ENCODE peak calls at places on chromosomes 11 and 22, in six cellular contexts. V, D, L, S, W and A are unnamed samples.
A peak's percentile ranks its signal among the peaks of the same experiment; 100 is the strongest.

GRCh38 chr11:5596611-5597201 is at the start of gene TRIM6:
- DNase-seq in D (peak; percentile 96), W (peak; percentile 70), V (no peak), L (peak; percentile 28), S (peak; percentile 75), A (peak; percentile 29)

GRCh38 chr22:50252081-50253045 is 1.3 kb upstream of the HDAC10 start:
- DNase-seq in L (peak; percentile 64), V (no peak), D (no peak), W (peak; percentile 71), S (peak; percentile 83), A (peak; percentile 49)

GRCh38 chr11:65298655-65299179 is 15.9 kb upstream of the CDC42EP2 start:
- DNase-seq in W (peak; percentile 81), D (no peak), L (no peak), V (peak; percentile 86), S (peak; percentile 48), A (no peak)

GRCh38 chr22:43530864-43531201 is 119.0 kb downstream of the MPPED1 start:
- DNase-seq in V (no peak), L (peak; percentile 43), S (no peak), W (no peak), D (no peak), A (peak; percentile 71)

GRCh38 chr11:94328587-94329080 is 24.3 kb downstream of the IZUMO1R start:
- DNase-seq in S (no peak), V (no peak), L (no peak), D (no peak), W (no peak), A (no peak)

GRCh38 chr22:48445113-48445827 is 1382.4 kb downstream of the BRD1 start:
- DNase-seq in V (no peak), S (peak; percentile 5), W (no peak), L (no peak), D (no peak), A (peak; percentile 1)

GRCh38 chr11:17256512-17256911 is 20.0 kb upstream of the NUCB2 start:
- DNase-seq in L (peak; percentile 93), W (peak; percentile 98), S (no peak), D (no peak), V (peak; percentile 84), A (peak; percentile 97)

GRCh38 chr11:110121204-110121603 is 28.0 kb downstream of the ZC3H12C start:
- DNase-seq in S (no peak), V (no peak), D (no peak), L (peak; percentile 52), W (peak; percentile 77), A (peak; percentile 49)

GRCh38 chr11:68471360-68472340 is 11.1 kb downstream of the PPP6R3 start:
- DNase-seq in D (no peak), V (no peak), S (no peak), L (peak; percentile 87), W (peak; percentile 95), A (peak; percentile 50)

GRCh38 chr11:16815047-16815767 is 76.8 kb downstream of the C11orf58 start:
- DNase-seq in S (peak; percentile 87), W (peak; percentile 59), L (no peak), D (peak; percentile 30), V (no peak), A (peak; percentile 22)

GRCh38 chr11:83641511-83641910 is 355.3 kb upstream of the CCDC90B start:
- DNase-seq in L (no peak), D (no peak), V (peak; percentile 28), S (no peak), W (peak; percentile 16), A (no peak)

GRCh38 chr11:114269498-114269897 is 26.7 kb upstream of the NNMT start:
- DNase-seq in L (no peak), S (no peak), W (no peak), D (no peak), V (no peak), A (no peak)

GRCh38 chr22:44944891-44945600 is 64.8 kb downstream of the PHF21B start:
- DNase-seq in D (no peak), L (no peak), V (no peak), S (no peak), W (no peak), A (no peak)

GRCh38 chr22:21728270-21728669 is 7.3 kb downstream of the YPEL1 start:
- DNase-seq in L (no peak), S (no peak), V (no peak), W (no peak), D (no peak), A (no peak)

GRCh38 chr11:30284836-30285235 is 38.1 kb upstream of the ARL14EP start:
- DNase-seq in L (no peak), S (no peak), V (no peak), W (no peak), D (no peak), A (no peak)

GRCh38 chr11:17691550-17691949 is 27.8 kb upstream of the MYOD1 start:
- DNase-seq in S (no peak), D (no peak), L (no peak), V (no peak), W (no peak), A (no peak)

GRCh38 chr11:90594658-90595057 is 371.8 kb upstream of the CHORDC1 start:
- DNase-seq in L (no peak), W (no peak), V (no peak), S (no peak), D (no peak), A (no peak)

GRCh38 chr11:34154059-34154875 is 48.8 kb downstream of the NAT10 start:
- DNase-seq in D (no peak), W (no peak), S (peak; percentile 49), V (no peak), L (no peak), A (no peak)

GRCh38 chr11:15617126-15617525 is 502.4 kb downstream of the INSC start:
- DNase-seq in L (no peak), W (no peak), D (no peak), S (no peak), V (no peak), A (no peak)

GRCh38 chr11:41612415-41612814 is 153.0 kb upstream of the LRRC4C start:
- DNase-seq in D (no peak), V (no peak), S (no peak), W (no peak), L (peak; percentile 15), A (peak; percentile 0)

DNA sequence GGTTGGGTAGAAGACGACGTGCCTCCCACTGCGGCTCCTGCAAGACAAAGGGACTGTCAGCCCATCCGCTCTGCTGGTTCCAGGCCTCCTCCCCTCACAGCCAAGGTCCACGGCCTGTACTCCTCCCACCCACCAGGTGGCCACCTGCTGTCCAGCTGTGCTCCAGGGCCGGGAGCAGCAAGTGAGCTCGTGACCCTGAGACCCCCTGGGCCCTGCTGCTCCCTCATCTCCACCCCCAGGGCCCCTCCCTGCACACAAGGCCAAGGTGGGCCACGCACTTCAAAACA is 27.4 kb downstream of the TSPAN4 start:
- DNase-seq in L (no peak), D (peak; percentile 32), S (no peak), V (no peak), W (no peak), A (no peak)
- TF ChIP-seq CTCF in L (peak; percentile 10), D (no peak), S (no peak), V (peak; percentile 25), W (peak; percentile 17), A (peak; percentile 24)

GRCh38 chr11:63023415-63023814 is 7.8 kb upstream of the SLC22A8 start:
- DNase-seq in W (no peak), D (no peak), V (no peak), L (no peak), S (no peak), A (no peak)
- H3K4me3 ChIP-seq in W (no peak overlapping the region), D (no peak overlapping the region), V (no peak overlapping the region), L (no peak overlapping the region), S (no peak overlapping the region), A (no peak overlapping the region)

GRCh38 chr11:46677169-46677568 is 23.2 kb downstream of the ARHGAP1 start:
- DNase-seq in S (no peak), W (no peak), V (no peak), L (no peak), D (no peak), A (no peak)
- H3K36me3 ChIP-seq in S (peaks cover 76% of the 10 kb centered on the region), W (peaks cover 41% of the 10 kb centered on the region), V (peaks cover 41% of the 10 kb centered on the region), L (peaks cover 22% of the 10 kb centered on the region), D (peaks cover 55% of the 10 kb centered on the region), A (peaks cover 37% of the 10 kb centered on the region)

DNA sequence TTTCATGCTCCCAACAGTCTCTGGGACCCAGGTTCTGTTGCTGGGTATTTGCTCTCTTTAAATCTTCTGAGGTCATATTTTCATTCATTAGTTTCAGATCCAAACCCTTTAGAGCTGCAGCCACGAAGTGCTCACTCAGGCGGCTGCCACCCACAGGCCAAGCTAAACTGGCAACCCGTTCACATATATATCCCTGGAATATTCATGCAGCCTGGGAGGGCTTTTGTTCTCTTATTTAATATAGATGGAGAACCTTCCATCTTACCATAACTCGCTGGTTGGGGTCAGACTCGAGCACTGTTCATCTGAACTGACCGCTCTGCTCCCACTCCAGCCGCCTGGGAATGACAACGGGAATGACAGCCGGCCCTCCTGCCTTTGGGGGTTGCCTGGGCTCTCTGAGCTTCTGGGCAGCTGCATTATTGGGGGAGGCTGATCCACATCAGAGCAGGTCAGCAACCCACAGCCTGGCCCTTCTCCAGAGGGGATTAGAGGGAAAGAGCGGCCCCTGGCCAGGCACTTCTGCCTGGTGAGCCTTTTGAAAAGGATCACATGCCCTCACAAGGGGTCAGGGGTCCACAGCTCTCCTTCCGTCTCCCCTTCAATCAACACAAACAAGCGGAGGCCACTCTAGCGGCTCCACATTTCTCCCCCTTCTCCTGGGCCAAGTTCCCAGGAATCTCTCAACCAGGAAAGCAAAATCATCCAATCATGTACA is 11.9 kb downstream of the TMEM184B start:
- DNase-seq in D (no peak), V (no peak), W (no peak), S (no peak), L (no peak), A (no peak)
- TF ChIP-seq CTCF in D (no peak), V (peak; percentile 22), W (peak; percentile 21), S (peak; percentile 12), L (no peak), A (no peak)

DNA sequence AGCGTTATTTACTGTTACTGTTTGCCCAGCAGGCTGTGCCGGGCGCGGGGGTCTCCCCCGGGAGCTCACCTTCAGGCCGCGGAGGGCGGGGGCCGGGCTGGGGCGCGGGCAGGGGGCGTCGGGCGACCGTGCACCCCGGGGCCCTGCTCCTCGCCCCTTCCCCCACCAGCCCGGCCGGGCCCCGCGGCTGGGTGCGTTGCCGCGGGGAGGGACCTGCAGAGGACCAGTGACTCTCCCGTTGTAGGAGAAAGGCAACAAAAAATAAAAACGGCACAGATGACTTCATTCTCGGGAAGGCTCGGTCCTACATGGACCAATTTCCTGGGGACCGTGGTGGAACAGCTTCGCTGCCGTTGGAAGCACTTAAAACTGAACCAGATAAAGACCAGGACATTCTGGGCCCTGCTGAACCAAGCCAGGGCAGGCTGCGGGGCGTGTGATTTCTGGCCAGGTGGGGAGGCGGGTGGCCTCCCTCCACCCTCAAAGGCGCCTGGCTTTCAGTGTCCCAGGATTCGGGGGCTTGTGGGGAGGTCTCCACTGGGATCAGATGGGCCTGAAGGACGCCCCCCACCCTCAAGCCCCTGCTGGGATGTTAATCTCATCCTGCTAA is 57.3 kb downstream of the IGLL1 start:
- DNase-seq in S (peak; percentile 39), L (no peak), W (peak; percentile 40), D (peak; percentile 30), V (no peak), A (no peak)
- H3K4me3 ChIP-seq in S (peak overlapping the region; percentile 55), L (no peak overlapping the region), W (no peak overlapping the region), D (no peak overlapping the region), V (no peak overlapping the region), A (no peak overlapping the region)

DNA sequence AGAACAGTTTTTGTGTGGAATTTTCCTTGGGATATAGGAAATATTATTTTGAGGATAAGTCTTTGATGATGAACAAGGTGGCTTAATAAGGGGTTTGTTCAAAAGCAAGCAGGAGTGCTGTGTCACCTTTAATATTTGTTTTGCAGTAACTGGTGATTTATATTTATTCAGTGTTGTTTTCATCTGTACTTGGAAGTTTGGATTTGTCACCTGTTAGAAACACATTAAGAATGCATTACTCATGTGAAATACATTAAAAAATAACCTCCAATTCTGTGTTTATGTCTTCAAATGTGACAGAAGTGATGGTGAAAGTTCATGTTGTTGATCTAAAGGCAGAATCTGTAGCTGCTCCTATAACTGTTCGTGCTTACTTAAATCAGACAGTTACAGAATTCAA is 70.5 kb downstream of the DKK3 start:
- DNase-seq in S (no peak), D (no peak), L (no peak), W (no peak), V (no peak), A (peak; percentile 67)
- H3K36me3 ChIP-seq in S (peaks cover 90% of the 10 kb centered on the region), D (peaks cover 80% of the 10 kb centered on the region), L (peaks cover 8% of the 10 kb centered on the region), W (peaks cover 80% of the 10 kb centered on the region), V (no peaks in the 10 kb centered on the region), A (peaks cover 5% of the 10 kb centered on the region)